ENCODE peak calls at places on chromosomes 12 and 14, in five cellular contexts. M is AG09309, B is testis, S is OCI-LY7, I is GM12865. F is an unnamed sample.

GRCh38 chr14:75977544-75977943 is 4.3 kb downstream of the TGFB3 start:
- DNase-seq in I (no peak), M (no peak), S (no peak), B (no peak), F (no peak)

GRCh38 chr12:28582687-28583376 is 392.6 kb downstream of the CCDC91 start:
- DNase-seq in I (no peak), S (no peak), M (no peak), B (no peak), F (no peak)

GRCh38 chr12:94725375-94726168 is 75.2 kb upstream of the TMCC3 start:
- DNase-seq in B (no peak), I (peak), M (peak), S (peak), F (peak)

GRCh38 chr14:20327005-20327869 is 5.8 kb downstream of the CCNB1IP1 start:
- DNase-seq in S (peak), B (no peak), I (peak), M (peak), F (peak)

GRCh38 chr12:103779410-103780092 is 61.5 kb downstream of the NT5DC3 start:
- DNase-seq in S (no peak), M (no peak), I (no peak), B (no peak), F (no peak)

GRCh38 chr12:13135336-13136178 is 32.1 kb upstream of the GSG1 start:
- DNase-seq in S (no peak), B (peak), I (no peak), M (peak), F (peak)

GRCh38 chr14:94379291-94380224 is 8.8 kb downstream of the SERPINA1 start:
- DNase-seq in I (no peak), S (no peak), M (no peak), B (no peak), F (no peak)

GRCh38 chr12:92518071-92518470 is 184.7 kb upstream of the PLEKHG7 start:
- DNase-seq in I (no peak), B (no peak), S (no peak), M (no peak), F (no peak)

GRCh38 chr12:94875525-94875924 is 128.0 kb downstream of the NDUFA12 start:
- DNase-seq in S (peak), B (no peak), I (peak), M (no peak), F (no peak)

GRCh38 chr14:103186241-103186835 is 63.1 kb downstream of the TNFAIP2 start:
- DNase-seq in I (no peak), B (no peak), M (no peak), S (no peak), F (no peak)
- H3K4me3 ChIP-seq in I (no peak), B (no peak), M (no peak), S (no peak), F (no peak)

DNA sequence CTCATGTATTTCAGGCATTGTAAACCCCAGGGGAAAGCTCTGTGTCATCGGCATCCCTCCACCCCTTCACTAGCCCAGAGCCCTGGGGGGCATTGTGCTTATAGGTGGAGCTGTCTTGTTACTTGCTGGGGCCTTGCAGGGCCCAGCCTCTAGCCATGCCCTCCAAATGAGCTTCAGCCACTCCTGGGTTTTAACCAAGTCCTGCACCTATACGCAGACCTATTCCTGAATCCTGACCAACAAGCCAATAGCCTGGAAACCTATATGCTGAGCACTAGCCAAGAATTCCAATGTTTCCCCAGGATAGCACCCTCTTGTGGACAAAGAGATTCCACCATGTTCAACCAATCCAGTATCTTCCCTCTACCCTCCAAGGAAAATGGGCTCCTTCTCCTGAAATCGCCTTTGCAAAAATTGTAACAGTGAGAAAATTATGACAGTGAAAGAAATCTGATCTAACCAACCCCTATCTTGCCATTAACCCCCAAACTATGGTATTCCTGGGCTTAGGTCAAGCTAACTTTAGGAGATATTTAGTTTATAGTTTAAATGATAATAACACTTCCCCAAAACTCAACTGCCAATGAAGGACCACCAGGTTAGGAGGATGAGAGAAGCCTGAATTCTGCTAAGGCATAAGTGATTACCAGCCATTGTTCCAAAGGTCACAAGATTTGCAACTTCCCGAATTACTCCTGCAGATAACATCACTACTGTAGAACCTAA is 55.5 kb downstream of the TTC7B start:
- DNase-seq in M (no peak), B (no peak), S (peak), I (no peak), F (peak)
- TF ChIP-seq CTCF in M (peak), B (peak), S (peak), I (peak), F (peak)

DNA sequence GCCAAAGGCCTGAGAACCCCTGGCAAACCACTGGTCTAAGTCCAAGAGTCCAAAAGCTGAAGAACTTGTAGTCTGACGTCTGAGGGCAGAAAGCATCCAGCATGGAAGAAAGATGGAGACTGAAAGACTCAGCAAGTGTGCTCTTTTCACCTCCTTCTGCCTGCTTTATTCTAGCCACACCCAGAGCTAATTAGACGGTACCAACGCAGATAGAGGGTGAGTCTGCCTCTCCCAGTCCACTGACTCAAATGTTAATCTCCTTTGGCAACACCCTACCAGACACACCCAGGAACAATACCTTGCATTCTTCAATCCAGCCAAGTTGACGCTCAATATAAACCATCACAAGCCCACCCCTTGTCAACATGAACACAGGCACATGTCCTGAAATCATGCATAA is 155.1 kb downstream of the CCDC59 start:
- DNase-seq in S (no peak), I (no peak), M (no peak), B (no peak), F (no peak)
- H3K4me3 ChIP-seq in S (no peak), I (no peak), M (no peak), B (no peak), F (no peak)

DNA sequence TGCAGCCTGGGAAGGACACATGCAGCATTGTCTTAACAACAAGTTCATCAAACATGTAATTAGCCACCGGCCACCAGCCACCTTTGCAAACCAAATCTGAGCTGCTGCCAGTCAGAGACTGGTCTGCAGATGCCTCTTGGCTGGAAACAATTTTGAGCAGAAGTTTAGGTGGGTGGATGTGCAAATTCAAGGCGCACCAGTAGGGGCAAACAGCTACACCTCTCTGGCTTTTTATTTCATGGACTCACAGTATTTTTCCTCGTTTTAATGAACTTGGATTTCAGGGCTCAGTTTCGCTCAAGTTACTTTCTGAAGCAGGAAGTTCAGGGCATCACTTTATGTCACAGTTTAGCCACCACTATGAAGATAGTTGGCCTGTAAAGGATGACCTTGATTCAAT is 94.3 kb downstream of the OTX2 start:
- DNase-seq in S (no peak), I (no peak), M (no peak), B (no peak), F (no peak)
- TF ChIP-seq CTCF in S (no peak), I (no peak), M (no peak), B (no peak), F (no peak)

GRCh38 chr12:66713984-66714383 is 35.1 kb upstream of the GRIP1 start:
- DNase-seq in M (no peak), S (no peak), B (no peak), I (peak), F (no peak)
- H3K4me3 ChIP-seq in M (no peak), S (no peak), B (no peak), I (peak), F (no peak)

F was measured in astrocyte of the cerebellum.